ENCODE peak calls at places on chromosome 17, in seven cellular contexts. One of them, this sample, is unnamed.

GRCh38 chr17:18949566-18949965 is 2.4 kb upstream of the SLC5A10 start:
- DNase-seq in heart left ventricle: no peak
- DNase-seq in breast epithelium: no peak
- DNase-seq in body of pancreas: no peak
- DNase-seq in lower leg skin: no peak
- DNase-seq in IMR-90: peak
- DNase-seq in adrenal gland: peak
- DNase-seq in this sample: no peak

GRCh38 chr17:2874211-2874686 is 78.0 kb downstream of the RAP1GAP2 start:
- DNase-seq in lower leg skin: no peak
- DNase-seq in IMR-90: no peak
- DNase-seq in breast epithelium: no peak
- DNase-seq in heart left ventricle: no peak
- DNase-seq in body of pancreas: peak
- DNase-seq in adrenal gland: no peak
- DNase-seq in this sample: no peak

GRCh38 chr17:46727572-46728348 is 90.7 kb downstream of the WNT3 start:
- DNase-seq in heart left ventricle: no peak
- DNase-seq in adrenal gland: no peak
- DNase-seq in breast epithelium: no peak
- DNase-seq in IMR-90: peak
- DNase-seq in body of pancreas: no peak
- DNase-seq in lower leg skin: no peak
- DNase-seq in this sample: no peak

GRCh38 chr17:1004769-1005295 is 7.9 kb downstream of the TIMM22 start:
- DNase-seq in breast epithelium: no peak
- DNase-seq in adrenal gland: no peak
- DNase-seq in heart left ventricle: no peak
- DNase-seq in lower leg skin: no peak
- DNase-seq in body of pancreas: no peak
- DNase-seq in IMR-90: no peak
- DNase-seq in this sample: no peak

GRCh38 chr17:69723741-69724140 is 309.2 kb downstream of the MAP2K6 start:
- DNase-seq in breast epithelium: no peak
- DNase-seq in heart left ventricle: no peak
- DNase-seq in adrenal gland: no peak
- DNase-seq in body of pancreas: no peak
- DNase-seq in lower leg skin: no peak
- DNase-seq in IMR-90: no peak
- DNase-seq in this sample: no peak

GRCh38 chr17:21252289-21252874 is 828 bp downstream of the NATD1 start:
- DNase-seq in body of pancreas: no peak
- DNase-seq in adrenal gland: no peak
- DNase-seq in lower leg skin: no peak
- DNase-seq in breast epithelium: no peak
- DNase-seq in IMR-90: no peak
- DNase-seq in heart left ventricle: peak
- DNase-seq in this sample: no peak

GRCh38 chr17:64480951-64481350 is 15.9 kb downstream of the POLG2 start:
- DNase-seq in heart left ventricle: no peak
- DNase-seq in adrenal gland: no peak
- DNase-seq in breast epithelium: no peak
- DNase-seq in lower leg skin: no peak
- DNase-seq in IMR-90: no peak
- DNase-seq in body of pancreas: no peak
- DNase-seq in this sample: no peak

GRCh38 chr17:74426551-74427047 is 5.3 kb upstream of the GPRC5C start:
- DNase-seq in lower leg skin: no peak
- DNase-seq in heart left ventricle: no peak
- DNase-seq in adrenal gland: no peak
- DNase-seq in IMR-90: no peak
- DNase-seq in breast epithelium: no peak
- DNase-seq in body of pancreas: no peak
- DNase-seq in this sample: no peak

GRCh38 chr17:81066072-81066471 is 31.1 kb downstream of the BAIAP2 start:
- DNase-seq in IMR-90: no peak
- DNase-seq in adrenal gland: no peak
- DNase-seq in body of pancreas: peak
- DNase-seq in heart left ventricle: no peak
- DNase-seq in lower leg skin: no peak
- DNase-seq in breast epithelium: no peak
- DNase-seq in this sample: peak

GRCh38 chr17:16046966-16047365 is 47.3 kb downstream of the TTC19 start:
- DNase-seq in IMR-90: peak
- DNase-seq in breast epithelium: no peak
- DNase-seq in heart left ventricle: no peak
- DNase-seq in lower leg skin: no peak
- DNase-seq in adrenal gland: no peak
- DNase-seq in body of pancreas: no peak
- DNase-seq in this sample: no peak

GRCh38 chr17:80024206-80024972 is 11.3 kb downstream of the TBC1D16 start:
- DNase-seq in adrenal gland: no peak
- DNase-seq in body of pancreas: no peak
- DNase-seq in breast epithelium: no peak
- DNase-seq in IMR-90: no peak
- DNase-seq in heart left ventricle: no peak
- DNase-seq in lower leg skin: no peak
- DNase-seq in this sample: no peak

GRCh38 chr17:5241861-5242671 is 7.4 kb upstream of the SCIMP start:
- DNase-seq in adrenal gland: no peak
- DNase-seq in heart left ventricle: peak
- DNase-seq in body of pancreas: no peak
- DNase-seq in IMR-90: no peak
- DNase-seq in lower leg skin: no peak
- DNase-seq in breast epithelium: no peak
- DNase-seq in this sample: no peak

GRCh38 chr17:36149296-36149820 is 27.1 kb downstream of the TBC1D3B start:
- DNase-seq in breast epithelium: no peak
- DNase-seq in lower leg skin: no peak
- DNase-seq in IMR-90: peak
- DNase-seq in heart left ventricle: no peak
- DNase-seq in adrenal gland: peak
- DNase-seq in body of pancreas: peak
- DNase-seq in this sample: no peak

GRCh38 chr17:77100009-77100408 is 40.8 kb upstream of the SEC14L1 start:
- DNase-seq in adrenal gland: peak
- DNase-seq in IMR-90: no peak
- DNase-seq in lower leg skin: peak
- DNase-seq in body of pancreas: peak
- DNase-seq in breast epithelium: no peak
- DNase-seq in heart left ventricle: peak
- DNase-seq in this sample: peak

GRCh38 chr17:4407216-4407615 is 26.5 kb upstream of the SPNS3 start:
- DNase-seq in IMR-90: no peak
- DNase-seq in breast epithelium: no peak
- DNase-seq in lower leg skin: no peak
- DNase-seq in body of pancreas: no peak
- DNase-seq in heart left ventricle: no peak
- DNase-seq in adrenal gland: no peak
- DNase-seq in this sample: no peak

GRCh38 chr17:65531508-65532431 is 29.7 kb downstream of the AXIN2 start:
- DNase-seq in adrenal gland: peak
- DNase-seq in body of pancreas: peak
- DNase-seq in breast epithelium: no peak
- DNase-seq in IMR-90: peak
- DNase-seq in lower leg skin: no peak
- DNase-seq in heart left ventricle: peak
- DNase-seq in this sample: no peak
- TF ChIP-seq CTCF in adrenal gland: peak
- TF ChIP-seq CTCF in body of pancreas: no peak
- TF ChIP-seq CTCF in breast epithelium: no peak
- TF ChIP-seq CTCF in IMR-90: peak
- TF ChIP-seq CTCF in lower leg skin: no peak
- TF ChIP-seq CTCF in heart left ventricle: peak
- TF ChIP-seq CTCF in this sample: peak

GRCh38 chr17:17724307-17724921 is 43.2 kb downstream of the RAI1 start:
- DNase-seq in lower leg skin: no peak
- DNase-seq in breast epithelium: no peak
- DNase-seq in IMR-90: peak
- DNase-seq in adrenal gland: no peak
- DNase-seq in heart left ventricle: peak
- DNase-seq in body of pancreas: no peak
- DNase-seq in this sample: peak

GRCh38 chr17:17722081-17722905 is 41.0 kb downstream of the RAI1 start:
- DNase-seq in heart left ventricle: no peak
- DNase-seq in breast epithelium: no peak
- DNase-seq in IMR-90: peak
- DNase-seq in lower leg skin: no peak
- DNase-seq in body of pancreas: no peak
- DNase-seq in adrenal gland: no peak
- DNase-seq in this sample: no peak

GRCh38 chr17:17721140-17721668 is 39.9 kb downstream of the RAI1 start:
- DNase-seq in lower leg skin: no peak
- DNase-seq in IMR-90: no peak
- DNase-seq in breast epithelium: no peak
- DNase-seq in adrenal gland: no peak
- DNase-seq in heart left ventricle: no peak
- DNase-seq in body of pancreas: no peak
- DNase-seq in this sample: no peak

GRCh38 chr17:17723354-17724261 is 42.4 kb downstream of the RAI1 start:
- DNase-seq in adrenal gland: no peak
- DNase-seq in body of pancreas: no peak
- DNase-seq in breast epithelium: no peak
- DNase-seq in lower leg skin: no peak
- DNase-seq in heart left ventricle: no peak
- DNase-seq in IMR-90: peak
- DNase-seq in this sample: no peak

DNA sequence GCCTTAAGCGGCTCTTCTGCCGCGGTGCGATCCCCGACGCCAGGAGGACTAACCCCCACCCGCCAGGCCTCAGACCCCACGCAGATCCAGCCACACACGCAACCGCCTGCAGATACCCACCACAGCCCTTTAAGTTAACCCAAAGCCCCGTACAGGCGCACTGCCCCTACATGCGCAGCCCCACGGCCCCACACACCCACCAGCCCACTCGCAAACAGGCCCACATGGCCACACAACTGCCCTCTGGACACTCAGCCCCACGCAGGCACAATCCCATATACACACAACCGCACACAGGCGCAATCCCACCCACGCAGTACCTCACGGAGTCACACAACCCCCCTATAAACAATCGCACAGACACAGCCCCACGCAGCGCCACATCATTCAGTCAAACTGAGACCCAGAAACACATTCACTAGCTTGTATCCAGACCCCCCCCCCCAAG is 41.7 kb downstream of the RAI1 start:
- DNase-seq in breast epithelium: no peak
- DNase-seq in adrenal gland: no peak
- DNase-seq in IMR-90: no peak
- DNase-seq in body of pancreas: no peak
- DNase-seq in heart left ventricle: no peak
- DNase-seq in lower leg skin: no peak
- DNase-seq in this sample: no peak
- H3K4me3 ChIP-seq in breast epithelium: peak
- H3K4me3 ChIP-seq in adrenal gland: no peak
- H3K4me3 ChIP-seq in IMR-90: peak
- H3K4me3 ChIP-seq in body of pancreas: no peak
- H3K4me3 ChIP-seq in heart left ventricle: peak
- H3K4me3 ChIP-seq in lower leg skin: no peak
- H3K4me3 ChIP-seq in this sample: no peak

DNA sequence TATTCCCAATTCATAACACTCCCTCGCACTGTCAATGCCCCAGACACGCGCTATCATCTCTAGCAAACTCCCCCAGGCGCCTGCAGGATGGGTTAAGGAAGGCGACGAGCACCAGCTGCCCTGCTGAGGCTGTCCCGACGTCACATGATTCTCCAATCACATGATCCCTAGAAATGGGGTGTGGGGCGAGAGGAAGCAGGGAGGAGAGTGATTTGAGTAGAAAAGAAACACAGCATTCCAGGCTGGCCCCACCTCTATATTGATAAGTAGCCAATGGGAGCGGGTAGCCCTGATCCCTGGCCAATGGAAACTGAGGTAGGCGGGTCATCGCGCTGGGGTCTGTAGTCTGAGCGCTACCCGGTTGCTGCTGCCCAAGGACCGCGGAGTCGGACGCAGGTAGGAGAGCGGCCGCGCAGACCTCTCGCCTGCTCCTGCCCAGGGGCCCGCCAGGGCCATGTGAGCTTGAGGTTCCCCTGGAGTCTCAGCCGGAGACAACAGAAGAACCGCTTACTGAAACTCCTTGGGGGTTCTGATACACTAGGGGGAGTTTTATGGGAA is at the start of gene GRN:
- DNase-seq in lower leg skin: peak
- DNase-seq in body of pancreas: peak
- DNase-seq in breast epithelium: peak
- DNase-seq in heart left ventricle: peak
- DNase-seq in adrenal gland: peak
- DNase-seq in IMR-90: peak
- DNase-seq in this sample: peak
- TF ChIP-seq POLR2A in lower leg skin: no peak
- TF ChIP-seq POLR2A in body of pancreas: peak
- TF ChIP-seq POLR2A in breast epithelium: peak
- TF ChIP-seq POLR2A in heart left ventricle: peak
- TF ChIP-seq POLR2A in adrenal gland: peak
- TF ChIP-seq POLR2A in IMR-90: peak
- TF ChIP-seq POLR2A in this sample: peak

DNA sequence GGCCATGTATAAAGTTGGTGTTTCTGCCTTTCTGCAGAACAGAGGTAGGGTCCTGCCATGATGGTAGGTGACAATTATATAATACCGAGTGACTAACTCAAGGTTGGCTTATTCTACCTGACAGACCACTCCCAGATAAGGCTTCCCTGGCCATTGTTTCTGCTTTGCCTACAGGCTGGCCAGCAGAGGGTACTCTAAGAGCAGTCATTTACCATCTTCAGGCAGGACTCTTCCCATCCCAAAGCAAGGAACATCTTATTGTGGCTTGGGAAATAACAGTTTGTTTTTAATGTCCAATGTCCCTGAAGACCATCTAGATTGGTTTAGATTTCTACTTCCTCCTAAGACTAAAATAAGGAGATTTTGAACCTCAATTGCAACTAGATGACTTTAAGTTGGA is 74.1 kb downstream of the SNX11 start:
- DNase-seq in IMR-90: peak
- DNase-seq in breast epithelium: no peak
- DNase-seq in body of pancreas: peak
- DNase-seq in lower leg skin: no peak
- DNase-seq in heart left ventricle: no peak
- DNase-seq in adrenal gland: no peak
- DNase-seq in this sample: no peak
- TF ChIP-seq CTCF in IMR-90: peak
- TF ChIP-seq CTCF in breast epithelium: no peak
- TF ChIP-seq CTCF in body of pancreas: no peak
- TF ChIP-seq CTCF in lower leg skin: no peak
- TF ChIP-seq CTCF in heart left ventricle: no peak
- TF ChIP-seq CTCF in adrenal gland: no peak
- TF ChIP-seq CTCF in this sample: peak

DNA sequence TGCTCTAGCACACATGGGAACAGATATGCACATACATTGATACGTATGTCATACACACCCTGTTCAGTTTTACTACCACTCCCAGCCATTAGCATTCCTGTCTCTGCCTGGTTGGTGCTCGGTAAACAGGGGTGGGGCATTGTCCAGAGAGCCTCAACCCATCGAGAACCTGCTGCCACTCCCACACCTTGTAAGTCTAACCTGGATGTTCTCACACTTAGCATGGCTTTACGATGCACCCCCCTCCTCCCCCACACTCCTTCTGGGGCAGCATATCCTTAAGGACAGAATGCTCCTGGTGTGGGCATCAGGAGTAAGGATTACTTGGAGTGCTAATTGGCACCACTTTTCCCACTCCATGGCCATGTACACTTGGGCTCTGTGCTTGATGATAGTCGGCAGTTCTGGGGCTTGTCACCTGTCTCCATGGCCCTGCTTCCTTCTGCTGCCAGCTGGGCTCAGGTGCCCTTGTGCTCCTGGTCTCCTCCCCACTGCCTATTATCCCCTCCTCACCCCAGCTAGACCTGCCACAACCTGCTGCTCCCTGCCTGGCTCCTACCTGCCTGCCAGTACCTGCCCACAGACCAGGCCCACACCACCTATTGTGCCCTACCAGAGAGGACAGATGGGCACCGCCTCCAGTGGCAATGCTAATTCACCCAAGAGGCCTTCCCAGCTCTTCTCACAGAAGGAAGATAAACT is 710 bp upstream of the RAPGEFL1 start:
- DNase-seq in body of pancreas: peak
- DNase-seq in heart left ventricle: no peak
- DNase-seq in lower leg skin: peak
- DNase-seq in adrenal gland: no peak
- DNase-seq in breast epithelium: no peak
- DNase-seq in IMR-90: no peak
- DNase-seq in this sample: peak
- H3K4me3 ChIP-seq in body of pancreas: no peak
- H3K4me3 ChIP-seq in heart left ventricle: no peak
- H3K4me3 ChIP-seq in lower leg skin: no peak
- H3K4me3 ChIP-seq in adrenal gland: no peak
- H3K4me3 ChIP-seq in breast epithelium: peak
- H3K4me3 ChIP-seq in IMR-90: no peak
- H3K4me3 ChIP-seq in this sample: peak